ENCODE peak calls at places on chromosomes 7 and 10, in five cellular contexts. X is GM12878, A is H1, I is endothelial cell of umbilical vein, G is K562. B is an unnamed sample.

GRCh38 chr7:41993173-41993867 is 243.7 kb downstream of the GLI3 start:
- DNase-seq in G (no peak), X (no peak), A (no peak), I (peak), B (peak)

GRCh38 chr7:7399707-7400106 is 136.0 kb downstream of the COL28A1 start:
- DNase-seq in A (no peak), X (no peak), I (no peak), G (no peak), B (no peak)

GRCh38 chr10:84336406-84336805 is 8.0 kb downstream of the CCSER2 start:
- DNase-seq in I (no peak), X (no peak), G (no peak), A (no peak), B (no peak)

GRCh38 chr10:21217107-21217506 is 308.4 kb downstream of the SKIDA1 start:
- DNase-seq in G (no peak), A (no peak), X (no peak), I (no peak), B (no peak)

GRCh38 chr7:77419102-77419501 is 3.0 kb upstream of the GSAP start:
- DNase-seq in A (no peak), G (no peak), I (no peak), X (no peak), B (no peak)

GRCh38 chr7:84236398-84236797 is 41.8 kb upstream of the SEMA3A start:
- DNase-seq in G (no peak), X (no peak), A (no peak), I (peak), B (no peak)

GRCh38 chr10:79336739-79337138 is 10.5 kb upstream of the PPIF start:
- DNase-seq in A (no peak), X (no peak), G (no peak), I (no peak), B (no peak)

GRCh38 chr7:64314493-64315020 is 796 bp downstream of the ZNF736 start:
- DNase-seq in G (no peak), I (no peak), X (no peak), A (no peak), B (no peak)

GRCh38 chr7:66859794-66860645 is 61.0 kb upstream of the TMEM248 start:
- DNase-seq in I (no peak), X (no peak), A (no peak), G (no peak), B (no peak)

GRCh38 chr7:106978425-106979386 is 65.8 kb upstream of the PRKAR2B start:
- DNase-seq in G (peak), A (no peak), X (no peak), I (no peak), B (no peak)

GRCh38 chr10:95242581-95243317 is 48.1 kb downstream of the PDLIM1 start:
- DNase-seq in G (no peak), A (no peak), X (no peak), I (peak), B (no peak)

GRCh38 chr7:13467111-13467547 is 522.3 kb downstream of the ETV1 start:
- DNase-seq in I (no peak), X (no peak), A (no peak), G (no peak), B (peak)

GRCh38 chr7:106196460-106197021 is 84.4 kb upstream of the SYPL1 start:
- DNase-seq in I (no peak), X (no peak), G (no peak), A (no peak), B (no peak)

GRCh38 chr10:78865518-78865835 is 203.3 kb upstream of the ZMIZ1 start:
- DNase-seq in X (no peak), A (no peak), G (no peak), I (no peak), B (no peak)

DNA sequence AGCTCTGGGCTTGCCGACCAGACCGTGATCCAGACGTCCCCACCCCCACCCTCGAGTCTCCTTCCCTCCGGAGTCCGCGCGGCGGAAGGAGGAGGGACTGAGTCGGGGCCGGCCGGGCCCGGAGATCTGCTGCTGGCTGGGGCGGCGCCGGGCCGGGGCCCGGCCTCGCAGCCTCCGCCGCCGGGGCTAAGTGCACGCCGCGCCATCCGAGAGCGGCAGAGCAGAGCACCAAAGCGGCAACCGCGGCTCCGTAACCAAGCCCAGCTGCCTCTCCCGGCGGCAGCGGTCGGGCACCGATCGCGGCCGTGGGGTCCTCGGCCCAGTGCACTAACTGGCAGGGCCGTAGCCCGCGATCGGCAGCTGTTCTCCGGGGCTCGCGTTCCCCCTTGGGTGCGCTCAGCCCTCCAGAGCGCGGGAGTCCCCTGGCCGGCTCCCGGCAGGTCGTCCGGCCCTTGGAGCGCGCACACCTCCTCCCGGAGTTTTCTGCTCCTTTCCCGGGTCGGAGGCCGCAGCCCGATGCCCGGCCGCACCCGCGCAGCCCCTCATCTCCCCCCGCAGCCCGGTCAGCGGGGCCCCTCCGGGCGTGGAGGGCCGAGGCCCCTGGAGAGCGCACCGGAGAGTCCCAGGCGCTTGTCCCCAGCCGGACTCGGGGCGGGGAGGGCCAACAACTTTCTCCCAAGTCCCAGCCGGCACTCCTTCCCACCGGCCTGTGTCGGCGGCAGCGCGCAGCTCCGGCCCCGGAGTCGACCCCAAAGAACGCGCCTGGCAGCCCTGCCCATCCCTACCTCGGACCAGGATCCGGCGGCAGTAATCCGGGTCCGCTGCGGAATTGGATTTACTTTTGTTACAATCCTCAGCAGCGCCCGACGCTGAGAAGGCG is 799 bp downstream of the VAX1 start:
- DNase-seq in I (peak), A (no peak), G (no peak), X (no peak), B (no peak)
- TF ChIP-seq EZH2 in I (peak), A (peak), G (no peak), X (no peak), B (no peak)

DNA sequence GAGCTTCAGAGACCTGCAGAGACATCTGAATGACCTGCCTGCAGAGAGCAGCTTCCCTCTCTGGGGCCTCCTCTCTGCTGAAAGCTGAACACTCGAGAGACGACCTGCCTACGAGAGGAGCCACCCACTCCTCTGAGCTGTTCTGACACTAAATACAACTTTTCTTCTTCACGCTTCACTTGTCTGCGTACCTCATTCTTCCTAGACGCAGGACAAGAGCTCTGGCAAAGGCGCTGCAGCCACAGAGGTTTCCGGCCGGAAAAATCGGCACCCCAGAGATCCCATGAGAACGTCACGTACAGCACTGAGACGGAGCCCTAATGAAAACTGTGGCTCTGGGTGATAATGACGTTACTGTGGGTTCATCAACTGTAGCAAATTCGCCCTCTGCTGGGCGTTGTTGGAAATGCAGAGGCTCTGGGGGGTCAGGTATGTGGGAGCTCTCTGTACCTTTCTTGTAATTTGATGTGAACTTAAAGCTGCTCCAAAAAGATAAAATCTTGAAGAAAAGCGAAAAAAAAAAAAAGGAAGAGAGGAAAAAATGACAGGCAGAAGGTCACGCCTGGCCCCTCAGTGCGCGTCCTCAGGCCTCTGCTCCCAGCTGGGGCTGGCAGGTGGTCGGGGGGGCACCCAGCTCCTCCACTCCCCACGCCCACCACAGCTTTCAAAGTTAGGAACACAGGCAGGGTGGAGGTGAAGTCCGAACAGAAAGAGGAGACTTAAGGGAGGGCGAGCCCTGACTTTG is 120.7 kb downstream of the DYNC2I1 start:
- DNase-seq in A (peak), X (peak), I (peak), G (peak), B (peak)
- TF ChIP-seq POLR2AphosphoS5 in A (no peak), X (no peak), I (no peak), G (no peak), B (no peak)

GRCh38 chr10:127427926-127428325 is 121.2 kb upstream of the NPS start:
- DNase-seq in G (no peak), X (no peak), I (no peak), A (no peak), B (no peak)
- H3K9ac ChIP-seq in G (no peak), X (no peak), I (no peak), A (no peak), B (no peak)

DNA sequence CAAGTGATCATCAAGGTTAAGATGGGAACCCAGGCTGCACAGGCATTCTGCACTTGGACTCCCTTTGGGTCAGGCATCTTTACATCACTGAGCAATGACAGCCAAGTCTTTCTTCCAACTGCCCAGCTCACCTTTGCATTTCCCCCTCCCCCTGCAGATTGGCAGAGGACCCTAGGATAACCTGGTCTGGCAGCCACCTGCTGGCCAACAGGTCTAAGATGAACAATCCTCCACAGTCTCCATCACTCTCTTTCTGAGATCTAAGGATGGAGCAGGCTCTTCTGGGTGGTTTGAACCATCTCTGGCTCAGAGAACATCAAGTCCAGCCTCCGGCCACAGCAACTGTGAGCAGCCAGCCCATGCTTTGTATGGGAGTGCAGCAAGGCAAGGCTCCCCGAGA is 75.8 kb downstream of the RAB11FIP2 start:
- DNase-seq in X (no peak), A (no peak), G (no peak), I (no peak), B (no peak)
- TF ChIP-seq EZH2 in X (no peak), A (no peak), G (no peak), I (no peak), B (no peak)

GRCh38 chr7:99729501-99730261 is 5.3 kb downstream of the CYP3A7 start:
- DNase-seq in G (no peak), A (no peak), X (no peak), I (no peak), B (peak)
- TF ChIP-seq POLR2AphosphoS5 in G (no peak), A (no peak), X (no peak), I (no peak), B (no peak)

GRCh38 chr10:114548662-114549061 is 109.4 kb downstream of the ABLIM1 start:
- DNase-seq in I (peak), G (peak), A (no peak), X (no peak), B (no peak)

GRCh38 chr10:114547466-114547865 is 110.6 kb downstream of the ABLIM1 start:
- DNase-seq in G (no peak), A (no peak), I (peak), X (no peak), B (no peak)

GRCh38 chr10:114544045-114544659 is 113.9 kb downstream of the ABLIM1 start:
- DNase-seq in X (peak), I (no peak), G (no peak), A (no peak), B (no peak)

GRCh38 chr10:114545071-114545470 is 113.0 kb downstream of the ABLIM1 start:
- DNase-seq in G (no peak), A (no peak), X (no peak), I (no peak), B (no peak)

DNA sequence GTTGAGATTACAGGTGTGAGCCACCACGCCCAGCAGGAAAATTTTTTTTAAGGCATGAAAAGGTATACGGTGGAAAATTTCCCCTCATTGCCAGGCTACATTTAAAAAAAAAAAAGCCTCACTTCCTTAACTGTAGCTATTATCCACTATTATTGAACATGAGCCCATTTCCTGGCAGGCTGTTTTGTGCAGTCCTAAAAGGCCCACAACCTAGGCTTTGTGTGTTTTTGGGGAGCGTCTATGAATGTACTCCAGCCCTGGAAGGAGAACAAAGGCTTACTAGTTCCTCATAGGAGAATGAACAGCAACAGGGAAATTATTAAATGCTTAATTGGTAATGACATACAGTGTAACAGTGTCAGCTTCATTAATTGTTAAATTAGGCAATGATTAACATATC is 111.0 kb downstream of the ABLIM1 start:
- DNase-seq in X (no peak), G (no peak), I (peak), A (no peak), B (no peak)
- H3K9ac ChIP-seq in X (no peak), G (no peak), I (no peak), A (no peak), B (no peak)

GRCh38 chr10:100749309-100750217 is 4.2 kb downstream of the PAX2 start:
- DNase-seq in X (no peak), G (no peak), A (no peak), I (no peak), B (no peak)

GRCh38 chr10:100749059-100749308 is 3.6 kb downstream of the PAX2 start:
- DNase-seq in G (no peak), A (no peak), X (no peak), I (no peak), B (no peak)

GRCh38 chr10:100751211-100751933 is 6.0 kb downstream of the PAX2 start:
- DNase-seq in A (no peak), G (no peak), I (no peak), X (no peak), B (no peak)

GRCh38 chr10:100748251-100749058 is 3.1 kb downstream of the PAX2 start:
- DNase-seq in I (no peak), G (no peak), A (no peak), X (no peak), B (no peak)

DNA sequence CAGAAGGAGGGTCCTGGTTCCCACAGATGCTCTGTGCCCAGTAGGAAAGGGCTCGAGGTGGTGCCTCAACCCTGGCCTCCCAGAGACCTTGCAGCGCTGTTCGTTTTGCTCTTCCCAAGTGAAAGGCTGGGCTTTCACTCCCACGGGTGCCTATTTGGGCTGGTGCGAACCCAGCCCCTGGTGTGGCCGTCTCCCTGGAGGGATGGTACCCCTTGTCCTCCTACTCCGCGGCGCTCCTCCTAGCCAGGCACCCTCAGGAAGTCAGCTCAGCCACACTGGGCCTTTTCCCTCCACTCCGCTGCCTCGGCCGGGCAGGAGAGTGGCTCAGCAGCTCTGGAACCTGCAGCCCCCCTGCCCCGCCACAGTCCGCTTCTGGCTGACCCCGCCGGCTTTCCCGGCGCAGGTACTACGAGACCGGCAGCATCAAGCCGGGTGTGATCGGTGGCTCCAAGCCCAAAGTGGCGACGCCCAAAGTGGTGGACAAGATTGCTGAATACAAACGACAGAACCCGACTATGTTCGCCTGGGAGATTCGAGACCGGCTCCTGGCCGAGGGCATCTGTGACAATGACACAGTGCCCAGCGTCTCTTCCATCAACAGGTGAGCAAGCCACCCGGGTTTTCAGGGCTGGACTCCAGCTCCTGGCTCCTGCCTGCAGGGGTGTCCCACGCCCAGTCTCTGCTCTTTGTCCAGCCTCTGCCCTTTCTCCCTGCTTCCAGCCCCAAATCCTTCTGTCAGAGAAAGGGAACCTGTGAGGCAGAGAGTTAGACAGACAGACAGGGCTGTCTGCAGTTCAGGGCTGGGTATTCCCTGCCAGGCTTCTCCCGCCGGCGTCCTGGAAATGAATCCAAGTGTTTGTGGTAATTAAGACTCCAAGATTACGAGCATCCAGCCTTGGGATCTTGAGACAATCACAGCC is 5.2 kb downstream of the PAX2 start:
- DNase-seq in A (no peak), I (no peak), G (no peak), X (no peak), B (no peak)
- TF ChIP-seq EZH2 in A (peak), I (peak), G (no peak), X (no peak), B (no peak)

DNA sequence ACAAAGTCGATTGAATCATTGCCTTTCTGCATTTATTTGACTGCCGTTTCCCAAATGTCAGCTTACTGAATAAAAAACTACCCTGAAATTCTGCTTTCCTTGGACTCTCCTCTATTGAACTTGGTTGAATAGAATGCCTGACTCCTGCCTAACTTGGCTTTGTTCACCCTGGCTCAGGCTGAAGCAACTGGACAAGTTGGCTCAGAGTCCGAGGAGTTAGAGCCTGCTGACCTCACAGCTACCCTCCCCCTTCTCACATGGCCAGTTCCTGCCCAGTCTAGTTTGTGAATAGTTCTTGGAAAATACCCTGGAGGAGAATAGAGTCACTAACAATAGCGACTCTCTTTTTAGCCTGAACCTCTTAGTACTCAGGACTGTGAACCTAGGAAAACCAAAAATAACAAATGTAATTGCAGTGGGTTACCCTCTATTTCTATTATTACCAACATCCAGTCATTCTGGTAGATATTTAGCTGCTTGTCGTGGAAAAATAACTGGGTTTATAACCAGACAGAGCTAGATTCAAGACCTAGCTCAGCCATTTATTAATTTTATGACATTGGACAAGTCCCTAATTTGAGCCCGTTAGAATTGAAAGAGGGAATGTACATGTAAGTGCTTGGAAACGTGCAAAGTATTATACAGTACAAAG is 17.3 kb upstream of the NRBF2 start:
- DNase-seq in X (no peak), I (peak), A (no peak), G (peak), B (no peak)
- TF ChIP-seq POLR2AphosphoS5 in X (no peak), I (no peak), A (no peak), G (no peak), B (no peak)

DNA sequence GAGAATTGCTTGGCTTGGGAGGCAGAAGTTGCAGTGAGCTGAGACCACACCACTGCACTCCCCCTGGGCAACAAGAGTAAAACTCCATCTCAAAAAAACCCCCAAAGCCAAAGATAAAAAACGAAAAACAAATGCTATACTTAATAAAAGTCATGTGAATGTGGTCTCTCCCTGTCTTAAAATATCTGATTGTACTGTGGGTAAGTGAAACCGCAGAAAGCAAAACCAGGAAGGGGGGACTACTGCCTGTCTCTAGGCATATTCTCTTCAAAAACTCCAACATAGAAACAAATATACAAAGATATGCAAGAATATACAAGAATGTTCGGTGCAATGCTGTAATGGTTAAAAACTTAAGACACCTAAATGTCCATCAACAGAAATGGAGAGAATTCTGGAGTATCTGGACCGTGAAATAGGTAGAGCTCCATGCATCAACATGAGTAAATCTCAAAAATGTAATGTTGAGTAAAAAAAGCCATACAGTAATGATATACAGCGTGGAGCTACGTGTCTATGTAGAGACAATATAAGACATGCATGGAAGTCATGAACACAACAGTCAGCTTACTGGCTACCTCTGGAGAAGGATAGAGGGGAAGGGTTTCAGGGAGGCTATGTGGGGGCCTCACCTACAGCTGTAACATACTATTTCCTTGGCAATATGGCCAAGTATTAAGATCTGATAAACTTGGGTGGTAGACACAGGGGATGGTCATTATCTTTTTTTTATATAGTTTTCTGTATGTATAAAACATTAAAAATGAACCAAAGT is 2.1 kb downstream of the ZNF394 start:
- DNase-seq in I (no peak), A (no peak), G (no peak), X (no peak), B (no peak)
- H3K9ac ChIP-seq in I (no peak), A (no peak), G (peak), X (peak), B (peak)

B was measured in SK-N-MC.